ENCODE peak calls at places on chromosomes 11 and 22, in six cellular contexts. V is chondrocyte; W is stimulated activated CD8-positive, alpha-beta memory T cell treated with anti-CD3 and anti-CD28 coated beads, Interleukin-7, amount 100 ng/mL, for 1 hour; A is GM12865; X is brain microvascular endothelial cell; R is fibroblast of the aortic adventitia. E is an unnamed sample.

GRCh38 chr22:38758276-38758945 is 2.6 kb upstream of the SUN2 start:
- DNase-seq in X (no peak), A (no peak), W (peak), V (no peak), R (no peak), E (no peak)

GRCh38 chr11:92866679-92867282 is 102.7 kb upstream of the MTNR1B start:
- DNase-seq in W (no peak), R (no peak), X (no peak), A (no peak), V (no peak), E (no peak)

GRCh38 chr11:37353192-37353591 is 755.2 kb upstream of the RAG2 start:
- DNase-seq in V (no peak), R (no peak), A (no peak), W (no peak), X (no peak), E (no peak)

GRCh38 chr22:38612217-38613006 is 42.4 kb upstream of the DMC1 start:
- DNase-seq in X (no peak), A (no peak), R (no peak), V (no peak), W (no peak), E (no peak)

GRCh38 chr11:76623171-76623883 is 47.2 kb downstream of the LRRC32 start:
- DNase-seq in R (peak), W (no peak), V (no peak), A (no peak), X (peak), E (peak)

GRCh38 chr11:61919841-61920631 is 2.7 kb upstream of the RAB3IL1 start:
- DNase-seq in V (peak), R (no peak), A (no peak), W (no peak), X (no peak), E (no peak)

GRCh38 chr11:60914620-60915249 is 777 bp downstream of the TMEM109 start:
- DNase-seq in X (no peak), A (peak), V (no peak), R (peak), W (no peak), E (peak)

GRCh38 chr22:24325105-24325757 is 54.6 kb downstream of the SPECC1L start:
- DNase-seq in W (no peak), A (peak), X (peak), V (no peak), R (peak), E (peak)

GRCh38 chr11:2259466-2259830 is 10.9 kb downstream of the ASCL2 start:
- DNase-seq in R (no peak), X (no peak), A (no peak), W (no peak), V (peak), E (no peak)

GRCh38 chr11:65646921-65647701 is 9.2 kb downstream of the SIPA1 start:
- DNase-seq in A (no peak), V (peak), X (no peak), R (no peak), W (no peak), E (peak)

GRCh38 chr11:73168925-73169579 is 26.9 kb upstream of the FCHSD2 start:
- DNase-seq in W (no peak), X (no peak), A (no peak), V (no peak), R (no peak), E (no peak)

GRCh38 chr11:7227724-7228123 is 24.0 kb upstream of the SYT9 start:
- DNase-seq in R (no peak), V (no peak), A (no peak), W (no peak), X (no peak), E (no peak)

GRCh38 chr11:47593492-47593933 is 698 bp downstream of the C1QTNF4 start:
- DNase-seq in V (no peak), A (no peak), R (no peak), W (no peak), X (no peak), E (no peak)

E was measured in fibroblast of lung.